ENCODE peak calls at places on chromosomes 4 and X, in four cellular contexts. F, O, K and L are unnamed samples.

GRCh38 chr4:13641084-13641483 is 13.6 kb upstream of the BOD1L1 start:
- DNase-seq in O (no peak), F (no peak), K (no peak), L (no peak)

GRCh38 chr4:2819244-2820215 is 24.1 kb upstream of the ADD1 start:
- DNase-seq in K (no peak), O (no peak), F (no peak), L (no peak)

GRCh38 chr4:145736241-145736831 is 56.4 kb downstream of the C4orf51 start:
- DNase-seq in O (no peak), K (no peak), F (no peak), L (no peak)

GRCh38 chr4:8044244-8044643 is 104.6 kb upstream of the AFAP1 start:
- DNase-seq in K (no peak), F (no peak), O (no peak), L (no peak)

GRCh38 chr4:139734201-139734874 is 68.7 kb downstream of the MGST2 start:
- DNase-seq in O (no peak), F (no peak), K (no peak), L (no peak)

GRCh38 chr4:139666735-139667266 is 1.2 kb downstream of the MGST2 start:
- DNase-seq in F (peak), K (peak), O (no peak), L (no peak)

GRCh38 chr4:37605843-37606565 is 80.2 kb downstream of the RELL1 start:
- DNase-seq in O (no peak), K (no peak), F (no peak), L (no peak)

GRCh38 chr4:143352052-143352451 is 15.4 kb downstream of the GAB1 start:
- DNase-seq in K (no peak), F (no peak), O (no peak), L (no peak)

GRCh38 chr4:124060261-124060918 is 652.1 kb downstream of the ANKRD50 start:
- DNase-seq in O (no peak), K (no peak), F (no peak), L (no peak)

GRCh38 chrX:9003041-9003440 is 30.9 kb downstream of the FAM9B start:
- DNase-seq in F (no peak), O (no peak), K (no peak), L (no peak)

GRCh38 chrX:118839334-118839958 is 15.8 kb downstream of the ZCCHC12 start:
- DNase-seq in O (peak), K (peak), F (peak), L (peak)

GRCh38 chr4:55851885-55852284 is 1.6 kb upstream of the EXOC1 start:
- DNase-seq in K (peak), O (no peak), F (no peak), L (no peak)

GRCh38 chrX:131614241-131614640 is 70.4 kb downstream of the OR13H1 start:
- DNase-seq in K (no peak), F (no peak), O (no peak), L (no peak)

GRCh38 chr4:142242156-142242555 is 603.9 kb downstream of the INPP4B start:
- DNase-seq in K (no peak), F (no peak), O (no peak), L (no peak)
- TF ChIP-seq FOSL1 in K (no peak), F (no peak), O (no peak), L (no peak)

GRCh38 chrX:137428777-137429564 is 137.0 kb upstream of the ZIC3 start:
- DNase-seq in O (peak), F (peak), K (no peak), L (no peak)
- TF ChIP-seq CTCF in O (peak), F (no peak), K (no peak), L (no peak)

GRCh38 chr4:10491420-10491819 is 34.2 kb upstream of the ZNF518B start:
- DNase-seq in K (no peak), F (no peak), O (no peak), L (no peak)
- H3K27ac ChIP-seq in K (no peak), F (no peak), O (no peak), L (no peak)

GRCh38 chrX:73849054-73849453 is 286.1 kb downstream of the CHIC1 start:
- DNase-seq in K (no peak), F (no peak), O (no peak), L (no peak)
- TF ChIP-seq FOSL1 in K (no peak), F (no peak), O (no peak), L (no peak)

GRCh38 chr4:80452055-80452454 is 116.5 kb downstream of the CFAP299 start:
- DNase-seq in F (no peak), K (no peak), O (no peak), L (no peak)

GRCh38 chr4:80446248-80446647 is 110.7 kb downstream of the CFAP299 start:
- DNase-seq in K (no peak), F (no peak), O (no peak), L (no peak)

GRCh38 chr4:80446664-80447063 is 111.1 kb downstream of the CFAP299 start:
- DNase-seq in K (no peak), F (no peak), O (no peak), L (no peak)

GRCh38 chr4:80448056-80448455 is 112.5 kb downstream of the CFAP299 start:
- DNase-seq in O (no peak), K (no peak), F (no peak), L (no peak)

DNA sequence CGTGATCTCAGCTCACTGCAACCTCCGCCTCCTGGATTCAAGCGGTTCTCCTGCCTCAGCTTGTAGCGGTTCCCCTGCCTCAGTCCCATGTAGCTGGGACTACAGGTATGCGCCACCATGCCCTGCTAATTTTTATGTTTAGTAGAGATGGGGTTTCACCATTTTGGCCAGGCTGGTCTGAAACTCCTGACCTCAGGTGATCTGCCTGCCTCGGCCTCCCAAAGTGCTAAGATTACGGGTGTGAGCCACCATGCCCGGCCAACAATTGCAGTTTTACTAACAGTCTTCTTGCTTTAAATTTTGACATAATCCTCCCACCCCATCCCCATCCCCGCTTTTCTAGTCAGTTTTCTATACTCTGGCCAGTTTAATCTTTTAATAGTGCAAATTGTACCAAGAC is 112.0 kb downstream of the CFAP299 start:
- DNase-seq in O (no peak), F (no peak), K (no peak), L (no peak)
- TF ChIP-seq CTCF in O (no peak), F (no peak), K (no peak), L (no peak)

GRCh38 chr4:122826596-122827257 is at the start of gene FGF2:
- DNase-seq in K (no peak), F (peak), O (peak), L (no peak)
- H3K27ac ChIP-seq in K (no peak), F (peak), O (peak), L (peak)

DNA sequence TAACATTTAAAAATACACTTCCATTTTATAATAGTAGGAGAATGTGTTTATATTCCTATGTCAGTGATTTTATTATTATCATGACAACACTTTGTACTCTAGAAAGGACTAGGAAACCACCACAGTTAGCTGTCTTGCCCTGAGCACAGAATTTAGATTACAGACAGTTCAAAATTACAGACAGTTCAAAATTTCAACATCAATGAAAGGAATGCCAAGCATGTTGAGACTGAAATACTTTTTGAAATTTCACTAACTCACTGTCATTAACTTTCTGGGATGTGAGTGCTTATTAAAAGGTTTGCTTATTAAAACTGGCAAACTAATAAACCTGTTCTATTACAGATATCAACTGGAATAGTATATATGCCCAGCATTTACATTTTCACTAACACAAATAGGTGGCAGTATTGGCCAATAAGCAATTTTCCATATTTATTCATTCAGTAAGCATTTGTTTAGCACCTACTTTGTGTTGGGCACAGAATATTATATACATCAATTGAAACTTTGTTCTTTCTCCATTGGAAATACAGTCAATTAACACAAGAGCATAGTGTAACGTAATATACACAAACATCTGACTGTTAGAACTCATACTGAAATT is 179.4 kb downstream of the FBXW7 start:
- DNase-seq in F (no peak), O (no peak), K (peak), L (no peak)
- TF ChIP-seq FOSL1 in F (no peak), O (no peak), K (no peak), L (no peak)

DNA sequence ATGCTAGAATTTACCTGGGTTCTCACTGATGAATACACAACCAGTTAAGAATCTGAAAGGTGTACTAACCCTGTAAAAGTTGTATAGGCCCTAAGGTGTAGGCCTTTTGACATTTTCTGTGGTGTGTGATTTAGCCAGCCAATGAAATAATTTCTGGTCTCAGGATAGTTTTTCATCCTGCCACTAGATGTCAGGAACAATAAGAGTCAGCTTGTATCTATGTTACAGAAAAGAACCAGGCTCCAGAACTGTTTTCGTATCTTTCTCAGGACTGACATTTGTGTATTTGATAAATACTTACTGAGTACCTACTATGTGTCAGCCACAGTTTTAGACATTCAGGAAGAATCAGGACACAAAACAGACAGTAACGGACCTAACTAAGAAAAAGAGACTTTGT is 673.6 kb upstream of the TENM3 start:
- DNase-seq in F (no peak), K (peak), O (no peak), L (peak)
- TF ChIP-seq CTCF in F (no peak), K (peak), O (peak), L (peak)

GRCh38 chr4:1752284-1753041 is 31.1 kb downstream of the TACC3 start:
- DNase-seq in F (peak), O (no peak), K (peak), L (no peak)

GRCh38 chr4:1755297-1755696 is 34.0 kb downstream of the TACC3 start:
- DNase-seq in F (no peak), K (no peak), O (no peak), L (no peak)

GRCh38 chr4:1753256-1753655 is 31.9 kb downstream of the TACC3 start:
- DNase-seq in O (no peak), F (no peak), K (no peak), L (no peak)

GRCh38 chr4:1754336-1754735 is 33.0 kb downstream of the TACC3 start:
- DNase-seq in K (no peak), F (no peak), O (no peak), L (no peak)

GRCh38 chr4:1753692-1754311 is 32.5 kb downstream of the TACC3 start:
- DNase-seq in K (peak), F (no peak), O (no peak), L (no peak)
- H3K27ac ChIP-seq in K (no peak), F (peak), O (no peak), L (no peak)